ENCODE peak calls at places on chromosomes 7 and 10, in six cellular contexts. M is SK-N-SH, P is GM12891, C is HepG2, G is GM12878, U is H1. O is an unnamed sample.

GRCh38 chr7:37915438-37915837 is 1.2 kb downstream of the SFRP4 start:
- DNase-seq in M (peak), P (no peak), C (no peak), G (no peak), U (no peak), O (no peak)

GRCh38 chr7:157997991-157998505 is 589.6 kb downstream of the PTPRN2 start:
- DNase-seq in M (no peak), P (no peak), C (no peak), G (no peak), U (no peak), O (no peak)

GRCh38 chr7:44308741-44309270 is 16.6 kb downstream of the CAMK2B start:
- DNase-seq in M (peak), P (no peak), C (no peak), G (no peak), U (peak), O (no peak)

GRCh38 chr10:329361-330099 is 194.3 kb downstream of the ZMYND11 start:
- DNase-seq in M (no peak), P (no peak), C (peak), G (no peak), U (peak), O (no peak)

GRCh38 chr10:116271593-116272496 is 1.2 kb downstream of the GFRA1 start:
- DNase-seq in M (peak), P (no peak), C (no peak), G (no peak), U (peak), O (peak)

GRCh38 chr10:69421611-69422308 is 5.0 kb upstream of the TACR2 start:
- DNase-seq in M (no peak), P (no peak), C (no peak), G (no peak), U (no peak), O (no peak)

GRCh38 chr10:29106287-29106686 is 182.6 kb upstream of the LYZL1 start:
- DNase-seq in M (no peak), P (no peak), C (no peak), G (no peak), U (no peak), O (no peak)

GRCh38 chr10:128494665-128495064 is 368.4 kb upstream of the MKI67 start:
- DNase-seq in M (no peak), P (no peak), C (no peak), G (no peak), U (no peak), O (no peak)

GRCh38 chr7:66330961-66331360 is 125.8 kb downstream of the TPST1 start:
- DNase-seq in M (peak), P (no peak), C (no peak), G (no peak), U (no peak), O (no peak)

GRCh38 chr10:13823046-13823711 is 236.4 kb downstream of the PRPF18 start:
- DNase-seq in M (no peak), P (no peak), C (no peak), G (no peak), U (peak), O (no peak)

GRCh38 chr10:43046288-43046991 is 30.4 kb upstream of the RET start:
- DNase-seq in M (no peak), P (no peak), C (no peak), G (no peak), U (no peak), O (no peak)
- TF ChIP-seq TAF1 in M (no peak), P (no peak), C (no peak), G (no peak), U (no peak), O (no peak)

GRCh38 chr10:124824507-124824906 is 22.9 kb downstream of the ABRAXAS2 start:
- DNase-seq in M (no peak), P (no peak), C (no peak), G (no peak), U (no peak), O (no peak)

GRCh38 chr10:124830445-124830844 is 28.8 kb downstream of the ABRAXAS2 start:
- DNase-seq in M (no peak), P (no peak), C (no peak), G (no peak), U (no peak), O (no peak)

GRCh38 chr10:124829447-124830115 is 28.0 kb downstream of the ABRAXAS2 start:
- DNase-seq in M (no peak), P (no peak), C (no peak), G (no peak), U (no peak), O (no peak)

GRCh38 chr10:124825702-124826101 is 24.1 kb downstream of the ABRAXAS2 start:
- DNase-seq in M (no peak), P (no peak), C (no peak), G (no peak), U (no peak), O (no peak)

GRCh38 chr10:124827474-124827873 is 25.9 kb downstream of the ABRAXAS2 start:
- DNase-seq in M (peak), P (no peak), C (peak), G (no peak), U (no peak), O (no peak)
- TF ChIP-seq TAF1 in M (no peak), P (no peak), C (no peak), G (no peak), U (no peak), O (no peak)

DNA sequence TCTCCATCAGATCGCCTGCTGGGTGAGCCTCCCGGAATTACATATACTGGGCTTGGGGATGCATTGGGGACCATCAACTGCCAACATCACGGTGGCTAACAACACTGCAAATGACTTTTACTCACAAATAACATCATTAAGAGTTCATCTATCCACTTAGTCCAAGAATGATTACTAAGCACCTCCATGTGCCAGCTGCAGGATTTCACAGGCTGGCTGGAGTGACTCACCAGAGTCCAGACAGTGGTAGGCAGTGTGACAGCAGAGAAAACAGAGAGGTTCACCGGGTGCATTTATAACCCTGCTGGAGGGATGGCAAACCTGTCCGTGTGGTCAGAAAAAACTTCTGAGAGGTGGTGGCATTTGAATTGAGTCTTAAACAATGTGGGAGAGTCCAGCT is 3.2 kb upstream of the IGFBP3 start:
- DNase-seq in M (no peak), P (no peak), C (no peak), G (no peak), U (no peak), O (no peak)
- TF ChIP-seq TAF1 in M (no peak), P (no peak), C (no peak), G (no peak), U (no peak), O (no peak)

GRCh38 chr7:101235050-101235449 is 2.6 kb downstream of the CLDN15 start:
- DNase-seq in M (peak), P (no peak), C (peak), G (no peak), U (peak), O (no peak)

GRCh38 chr7:101233907-101234547 is 3.6 kb downstream of the CLDN15 start:
- DNase-seq in M (peak), P (no peak), C (no peak), G (no peak), U (peak), O (no peak)

GRCh38 chr7:101235522-101235921 is 2.1 kb downstream of the CLDN15 start:
- DNase-seq in M (no peak), P (no peak), C (no peak), G (no peak), U (no peak), O (no peak)

GRCh38 chr7:101236292-101236691 is 1.3 kb downstream of the CLDN15 start:
- DNase-seq in M (peak), P (no peak), C (no peak), G (no peak), U (no peak), O (no peak)

DNA sequence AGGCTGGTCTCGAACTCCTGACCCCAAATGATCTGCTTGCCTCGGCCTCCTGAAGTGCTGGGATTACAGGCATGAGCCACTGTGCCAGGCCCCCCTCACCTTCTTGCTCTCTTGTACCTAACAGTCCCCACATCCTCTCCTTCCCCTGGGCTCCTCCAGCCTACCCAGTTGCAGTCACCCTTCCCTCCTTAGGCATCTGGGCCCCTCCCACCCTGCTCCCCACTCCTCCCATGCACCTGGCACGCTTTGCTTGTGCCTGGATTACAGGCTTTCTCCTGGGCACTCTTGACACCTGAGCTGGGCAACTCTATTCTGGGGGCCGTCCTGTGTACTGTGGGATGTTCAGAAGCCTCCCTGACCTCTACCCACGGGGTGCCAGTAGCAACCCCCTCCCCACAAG is 3.0 kb downstream of the CLDN15 start:
- DNase-seq in M (peak), P (no peak), C (no peak), G (no peak), U (peak), O (no peak)
- TF ChIP-seq TAF1 in M (no peak), P (no peak), C (no peak), G (no peak), U (no peak), O (no peak)